ENCODE peak calls at places on chromosomes 16 and 17, in ten cellular contexts. C is RPMI7951, U is foreskin fibroblast, I is Kasumi-1, X is glutamatergic neuron, A is HEK293T, V is nucleus accumbens, R is Calu3, P is EH, Q is COR-L47. Z is an unnamed sample.

GRCh38 chr16:65663774-65664173 is 541.9 kb upstream of the CDH11 start:
- DNase-seq in A (no peak), V (no peak), C (peak), U (no peak), P (peak), R (no peak), I (no peak), Q (no peak), X (no peak), Z (no peak)

GRCh38 chr17:47946929-47947397 is 5.6 kb downstream of the PNPO start:
- DNase-seq in U (peak), R (peak), V (no peak), Q (peak), I (peak), P (peak), X (peak), C (peak), A (peak), Z (peak)

GRCh38 chr17:72592242-72592966 is 471.6 kb downstream of the SOX9 start:
- DNase-seq in P (peak), U (peak), C (peak), A (peak), Q (peak), I (peak), X (peak), V (peak), R (peak), Z (peak)

GRCh38 chr16:69693916-69694315 is 32.4 kb downstream of the NQO1 start:
- DNase-seq in R (no peak), I (no peak), C (no peak), A (no peak), X (no peak), Q (no peak), P (no peak), V (no peak), U (no peak), Z (no peak)

GRCh38 chr17:75551276-75551675 is 25.8 kb downstream of the LLGL2 start:
- DNase-seq in I (no peak), C (no peak), A (no peak), R (no peak), Q (no peak), U (no peak), X (no peak), V (no peak), P (peak), Z (no peak)

GRCh38 chr16:81500833-81501521 is 56.4 kb downstream of the CMIP start:
- DNase-seq in R (no peak), Q (no peak), X (no peak), V (no peak), A (no peak), I (peak), U (peak), P (peak), C (peak), Z (no peak)

GRCh38 chr17:31803494-31804213 is 55.4 kb downstream of the COPRS start:
- DNase-seq in U (no peak), R (no peak), P (no peak), X (no peak), A (no peak), I (no peak), Q (peak), C (no peak), V (no peak), Z (no peak)

GRCh38 chr17:55421179-55421934 is at the start of gene MMD:
- DNase-seq in A (no peak), U (no peak), R (no peak), X (peak), Q (no peak), I (peak), V (peak), P (no peak), C (no peak), Z (no peak)

GRCh38 chr16:88373927-88374492 is 8.7 kb upstream of the ZNF469 start:
- DNase-seq in V (no peak), Q (no peak), A (no peak), C (no peak), U (no peak), R (no peak), X (no peak), P (no peak), I (no peak), Z (no peak)

GRCh38 chr17:49730787-49731441 is 23.1 kb upstream of the SLC35B1 start:
- DNase-seq in P (no peak), X (no peak), I (no peak), C (no peak), R (no peak), U (peak), V (no peak), A (no peak), Q (no peak), Z (no peak)

GRCh38 chr16:55701442-55702319 is 45.9 kb downstream of the SLC6A2 start:
- DNase-seq in R (peak), C (peak), Q (peak), V (no peak), I (peak), P (peak), A (peak), U (peak), X (peak), Z (peak)

GRCh38 chr17:6084226-6085161 is 14.3 kb downstream of the WSCD1 start:
- DNase-seq in I (no peak), U (no peak), C (peak), A (no peak), X (no peak), R (no peak), V (peak), P (no peak), Q (no peak), Z (no peak)

Z was measured in GM12865.